ENCODE peak calls at places on chromosomes 6 and 20, in four cellular contexts. One of them, this sample, is unnamed.
A peak's percentile ranks its signal among the peaks of the same experiment; 100 is the strongest.

GRCh38 chr6:42147138-42147562 is 4.7 kb upstream of the C6orf132 start:
- DNase-seq in HepG2: no peak
- DNase-seq in SK-N-SH: no peak
- DNase-seq in K562: no peak
- DNase-seq in this sample: no peak

GRCh38 chr20:47343007-47343472 is 13.5 kb downstream of the ZMYND8 start:
- DNase-seq in K562: no peak
- DNase-seq in HepG2: no peak
- DNase-seq in SK-N-SH: no peak
- DNase-seq in this sample: no peak

GRCh38 chr20:56779452-56780143 is 150.5 kb downstream of the TFAP2C start:
- DNase-seq in SK-N-SH: no peak
- DNase-seq in HepG2: no peak
- DNase-seq in K562: no peak
- DNase-seq in this sample: no peak

GRCh38 chr6:159121387-159121955 is 47.7 kb upstream of the FNDC1 start:
- DNase-seq in SK-N-SH: no peak
- DNase-seq in HepG2: no peak
- DNase-seq in K562: no peak
- DNase-seq in this sample: no peak

GRCh38 chr20:8601542-8601912 is 467.4 kb upstream of the PLCB4 start:
- DNase-seq in HepG2: no peak
- DNase-seq in K562: no peak
- DNase-seq in SK-N-SH: no peak
- DNase-seq in this sample: no peak

GRCh38 chr6:26420607-26421235 is 18.6 kb downstream of the BTN3A1 start:
- DNase-seq in HepG2: peak; percentile 61
- DNase-seq in K562: peak; percentile 43
- DNase-seq in SK-N-SH: peak; percentile 48
- DNase-seq in this sample: peak; percentile 24

GRCh38 chr20:54372313-54372712 is 103.1 kb upstream of the DOK5 start:
- DNase-seq in HepG2: no peak
- DNase-seq in K562: no peak
- DNase-seq in SK-N-SH: no peak
- DNase-seq in this sample: no peak

GRCh38 chr20:1928154-1928553 is 32.9 kb downstream of the SIRPA start:
- DNase-seq in K562: no peak
- DNase-seq in HepG2: no peak
- DNase-seq in SK-N-SH: no peak
- DNase-seq in this sample: no peak

GRCh38 chr20:5945963-5946362 is 4.4 kb downstream of the TRMT6 start:
- DNase-seq in K562: no peak
- DNase-seq in HepG2: no peak
- DNase-seq in SK-N-SH: no peak
- DNase-seq in this sample: no peak

GRCh38 chr20:62567246-62568044 is 74.9 kb upstream of the SLCO4A1 start:
- DNase-seq in K562: no peak
- DNase-seq in HepG2: no peak
- DNase-seq in SK-N-SH: no peak
- DNase-seq in this sample: no peak

GRCh38 chr20:52905235-52905634 is 66.9 kb upstream of the TSHZ2 start:
- DNase-seq in K562: no peak
- DNase-seq in SK-N-SH: no peak
- DNase-seq in HepG2: no peak
- DNase-seq in this sample: no peak

GRCh38 chr20:44702776-44703175 is 12.4 kb upstream of the CCN5 start:
- DNase-seq in K562: no peak
- DNase-seq in SK-N-SH: no peak
- DNase-seq in HepG2: no peak
- DNase-seq in this sample: no peak

GRCh38 chr6:132504757-132505156 is 8.2 kb downstream of the STX7 start:
- DNase-seq in HepG2: no peak
- DNase-seq in SK-N-SH: no peak
- DNase-seq in K562: no peak
- DNase-seq in this sample: no peak

GRCh38 chr6:123022980-123023379 is 26.9 kb downstream of the CLVS2 start:
- DNase-seq in K562: no peak
- DNase-seq in HepG2: no peak
- DNase-seq in SK-N-SH: no peak
- DNase-seq in this sample: peak; percentile 28

GRCh38 chr6:28764014-28764723 is 159.6 kb downstream of the TRIM27 start:
- DNase-seq in HepG2: no peak
- DNase-seq in K562: peak; percentile 48
- DNase-seq in SK-N-SH: no peak
- DNase-seq in this sample: no peak

GRCh38 chr6:142566628-142567396 is 265.0 kb downstream of the ADGRG6 start:
- DNase-seq in K562: peak; percentile 79
- DNase-seq in HepG2: peak; percentile 64
- DNase-seq in SK-N-SH: peak; percentile 66
- DNase-seq in this sample: peak; percentile 76

GRCh38 chr20:64113796-64114355 is 6.5 kb upstream of the NPBWR2 start:
- DNase-seq in HepG2: no peak
- DNase-seq in K562: no peak
- DNase-seq in SK-N-SH: peak; percentile 17
- DNase-seq in this sample: no peak

GRCh38 chr6:71181565-71181964 is 107.0 kb upstream of the OGFRL1 start:
- DNase-seq in K562: no peak
- DNase-seq in SK-N-SH: no peak
- DNase-seq in HepG2: peak; percentile 3
- DNase-seq in this sample: peak; percentile 40

GRCh38 chr6:32213649-32214048 is 10.2 kb downstream of the NOTCH4 start:
- DNase-seq in SK-N-SH: no peak
- DNase-seq in K562: no peak
- DNase-seq in HepG2: no peak
- DNase-seq in this sample: no peak

GRCh38 chr20:58312836-58313235 is 3.3 kb downstream of the RAB22A start:
- DNase-seq in K562: no peak
- DNase-seq in SK-N-SH: no peak
- DNase-seq in HepG2: no peak
- DNase-seq in this sample: no peak

GRCh38 chr6:4931530-4932505 is 72.0 kb downstream of the RPP40 start:
- DNase-seq in SK-N-SH: no peak
- DNase-seq in HepG2: peak; percentile 74
- DNase-seq in K562: no peak
- DNase-seq in this sample: no peak

GRCh38 chr6:89048985-89049384 is 31.6 kb upstream of the PNRC1 start:
- DNase-seq in HepG2: no peak
- DNase-seq in K562: no peak
- DNase-seq in SK-N-SH: no peak
- DNase-seq in this sample: no peak

GRCh38 chr6:89050697-89051096 is 29.9 kb upstream of the PNRC1 start:
- DNase-seq in SK-N-SH: no peak
- DNase-seq in K562: no peak
- DNase-seq in HepG2: no peak
- DNase-seq in this sample: no peak

GRCh38 chr6:89054200-89054599 is 26.4 kb upstream of the PNRC1 start:
- DNase-seq in K562: no peak
- DNase-seq in HepG2: no peak
- DNase-seq in SK-N-SH: no peak
- DNase-seq in this sample: no peak

GRCh38 chr6:89050155-89050554 is 30.4 kb upstream of the PNRC1 start:
- DNase-seq in K562: no peak
- DNase-seq in SK-N-SH: no peak
- DNase-seq in HepG2: peak; percentile 23
- DNase-seq in this sample: no peak

DNA sequence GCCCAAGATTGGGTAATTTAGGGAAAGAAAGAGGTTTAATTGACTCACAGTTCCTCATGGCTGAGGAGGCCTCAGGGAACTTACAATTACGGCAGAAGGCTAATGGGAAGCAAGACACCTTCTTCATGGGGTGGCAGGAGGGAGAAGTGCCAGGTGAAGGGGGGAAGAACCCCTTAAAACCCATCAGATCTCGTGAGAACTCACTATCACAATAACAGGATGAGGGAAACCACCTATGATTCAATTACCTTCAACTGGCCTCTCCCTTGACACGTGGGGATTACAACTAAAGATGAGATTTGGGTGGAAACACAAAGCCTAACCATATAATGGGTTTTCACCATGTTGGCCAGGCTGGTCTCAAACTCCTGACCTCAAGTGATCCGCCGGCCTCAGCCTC is 28.8 kb upstream of the PNRC1 start:
- DNase-seq in K562: no peak
- DNase-seq in HepG2: no peak
- DNase-seq in SK-N-SH: no peak
- DNase-seq in this sample: no peak
- TF ChIP-seq FOXJ3 in K562: no peak
- TF ChIP-seq FOXJ3 in HepG2: no peak
- TF ChIP-seq FOXJ3 in SK-N-SH: no peak
- TF ChIP-seq FOXJ3 in this sample: no peak

GRCh38 chr6:156725712-156726111 is 51.5 kb upstream of the ARID1B start:
- DNase-seq in HepG2: no peak
- DNase-seq in K562: no peak
- DNase-seq in SK-N-SH: no peak
- DNase-seq in this sample: no peak

GRCh38 chr6:156735751-156736150 is 41.4 kb upstream of the ARID1B start:
- DNase-seq in SK-N-SH: no peak
- DNase-seq in HepG2: no peak
- DNase-seq in K562: no peak
- DNase-seq in this sample: no peak

GRCh38 chr6:156727715-156728385 is 49.3 kb upstream of the ARID1B start:
- DNase-seq in SK-N-SH: no peak
- DNase-seq in K562: no peak
- DNase-seq in HepG2: no peak
- DNase-seq in this sample: no peak

GRCh38 chr6:156729248-156729647 is 47.9 kb upstream of the ARID1B start:
- DNase-seq in K562: no peak
- DNase-seq in HepG2: no peak
- DNase-seq in SK-N-SH: no peak
- DNase-seq in this sample: no peak

GRCh38 chr6:156731436-156731835 is 45.7 kb upstream of the ARID1B start:
- DNase-seq in K562: no peak
- DNase-seq in SK-N-SH: no peak
- DNase-seq in HepG2: no peak
- DNase-seq in this sample: no peak
- TF ChIP-seq MAX in K562: no peak
- TF ChIP-seq MAX in SK-N-SH: no peak
- TF ChIP-seq MAX in HepG2: no peak
- TF ChIP-seq MAX in this sample: no peak

DNA sequence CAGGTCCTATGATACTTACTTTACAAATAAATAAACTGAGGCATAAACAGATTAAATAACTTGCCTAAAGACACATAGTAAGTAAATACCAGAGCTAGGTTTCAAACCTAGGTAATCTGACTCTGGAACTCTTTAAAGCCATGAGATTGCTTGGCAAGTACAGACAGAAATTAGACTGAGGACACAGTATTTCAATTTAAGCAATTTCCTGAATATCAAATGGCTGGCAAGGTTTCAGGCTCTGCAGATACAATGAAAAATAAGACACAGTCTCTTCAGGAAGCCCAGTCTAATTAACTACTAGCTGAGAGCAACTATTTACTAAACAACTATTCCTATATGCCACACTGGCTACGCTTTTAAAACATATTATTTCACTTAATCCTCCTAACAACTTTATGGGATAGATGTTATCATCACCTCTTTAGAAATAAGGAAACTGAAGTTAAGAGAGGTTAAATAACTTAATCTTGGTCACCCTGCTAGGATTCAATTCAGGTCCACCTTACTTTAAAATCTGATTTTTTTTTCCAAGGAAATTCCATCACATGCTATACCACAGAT is 4.3 kb downstream of the TRPC4AP start:
- DNase-seq in SK-N-SH: no peak
- DNase-seq in HepG2: no peak
- DNase-seq in K562: no peak
- DNase-seq in this sample: no peak
- TF ChIP-seq FOXJ3 in SK-N-SH: no peak
- TF ChIP-seq FOXJ3 in HepG2: no peak
- TF ChIP-seq FOXJ3 in K562: no peak
- TF ChIP-seq FOXJ3 in this sample: no peak

GRCh38 chr20:20461526-20461925 is 93.6 kb downstream of the INSM1 start:
- DNase-seq in HepG2: no peak
- DNase-seq in SK-N-SH: no peak
- DNase-seq in K562: no peak
- DNase-seq in this sample: no peak

GRCh38 chr20:20465259-20465658 is 97.4 kb downstream of the INSM1 start:
- DNase-seq in K562: no peak
- DNase-seq in HepG2: no peak
- DNase-seq in SK-N-SH: no peak
- DNase-seq in this sample: peak; percentile 42

GRCh38 chr20:20466341-20466879 is 98.5 kb downstream of the INSM1 start:
- DNase-seq in K562: no peak
- DNase-seq in SK-N-SH: no peak
- DNase-seq in HepG2: no peak
- DNase-seq in this sample: no peak

GRCh38 chr20:20462185-20462584 is 94.3 kb downstream of the INSM1 start:
- DNase-seq in SK-N-SH: no peak
- DNase-seq in K562: no peak
- DNase-seq in HepG2: no peak
- DNase-seq in this sample: no peak

DNA sequence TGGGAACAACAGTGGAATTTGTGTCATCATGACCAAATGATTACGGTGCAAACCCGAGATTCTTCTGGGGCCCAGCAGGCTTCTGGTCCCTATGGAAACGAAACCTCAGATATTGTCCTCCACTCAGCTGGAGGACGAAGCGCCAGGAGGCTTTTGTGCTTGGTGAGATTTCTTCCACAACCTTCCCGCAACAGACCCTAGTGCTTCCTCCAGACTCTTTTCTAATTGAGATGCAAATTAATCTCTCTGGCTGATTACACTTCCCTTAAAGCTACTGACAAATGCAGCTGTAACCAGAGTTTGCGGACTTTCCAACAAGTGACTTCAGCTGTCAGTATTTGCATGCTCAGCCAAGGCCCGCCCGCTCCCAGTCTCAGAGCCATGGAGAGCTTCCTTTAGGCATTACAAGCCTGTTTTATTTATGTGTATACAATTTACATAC is 96.0 kb downstream of the INSM1 start:
- DNase-seq in K562: no peak
- DNase-seq in HepG2: no peak
- DNase-seq in SK-N-SH: no peak
- DNase-seq in this sample: peak; percentile 61
- TF ChIP-seq MAX in K562: no peak
- TF ChIP-seq MAX in HepG2: no peak
- TF ChIP-seq MAX in SK-N-SH: no peak
- TF ChIP-seq MAX in this sample: peak; percentile 24